ENCODE peak calls at places on chromosomes 3 and 15, in six cellular contexts. E is midbrain, Z is fibroblast of villous mesenchyme, S is pancreas, H is A549, J is iris pigment epithelial cell. Q is an unnamed sample.

GRCh38 chr3:148955544-148956346 is 35.6 kb upstream of the GYG1 start:
- DNase-seq in E (peak; percentile 65), Z (peak; percentile 89), S (no peak), H (peak; percentile 19), J (peak; percentile 93), Q (peak; percentile 61)

GRCh38 chr3:146818301-146818700 is 213.2 kb upstream of the PLSCR5 start:
- DNase-seq in E (no peak), Z (no peak), S (no peak), H (no peak), J (no peak), Q (no peak)

GRCh38 chr3:176521531-176522175 is 675.6 kb downstream of the TBL1XR1 start:
- DNase-seq in E (no peak), Z (no peak), S (no peak), H (no peak), J (peak; percentile 89), Q (no peak)

GRCh38 chr3:60301142-60301541 is 950.1 kb downstream of the FHIT start:
- DNase-seq in E (no peak), Z (peak; percentile 85), S (no peak), H (no peak), J (peak; percentile 88), Q (no peak)

GRCh38 chr15:28890711-28891495 is 5.1 kb downstream of the APBA2 start:
- DNase-seq in E (no peak), Z (peak; percentile 22), S (no peak), H (no peak), J (peak; percentile 65), Q (no peak)

GRCh38 chr3:8663177-8664061 is 18.8 kb upstream of the SSUH2 start:
- DNase-seq in E (peak; percentile 41), Z (peak; percentile 66), S (no peak), H (peak; percentile 82), J (peak; percentile 61), Q (peak; percentile 56)

GRCh38 chr15:80308002-80308401 is 56.0 kb upstream of the CTXND1 start:
- DNase-seq in E (no peak), Z (no peak), S (no peak), H (no peak), J (no peak), Q (no peak)

GRCh38 chr3:13866406-13866965 is 13.4 kb downstream of the WNT7A start:
- DNase-seq in E (no peak), Z (no peak), S (no peak), H (no peak), J (no peak), Q (no peak)

GRCh38 chr3:43155464-43156121 is 49.7 kb upstream of the POMGNT2 start:
- DNase-seq in E (peak; percentile 30), Z (peak; percentile 78), S (no peak), H (peak; percentile 50), J (peak; percentile 86), Q (peak; percentile 81)

GRCh38 chr3:165446555-165446954 is 250.4 kb upstream of the SLITRK3 start:
- DNase-seq in E (no peak), Z (no peak), S (no peak), H (no peak), J (no peak), Q (no peak)

GRCh38 chr3:171694888-171695287 is 115.4 kb downstream of the PLD1 start:
- DNase-seq in E (no peak), Z (no peak), S (no peak), H (no peak), J (no peak), Q (no peak)

GRCh38 chr3:126035362-126036050 is 48.4 kb downstream of the SLC41A3 start:
- DNase-seq in E (no peak), Z (no peak), S (no peak), H (no peak), J (no peak), Q (peak; percentile 31)

GRCh38 chr3:134251731-134252391 is 1.2 kb upstream of the RYK start:
- DNase-seq in E (no peak), Z (peak; percentile 44), S (peak; percentile 47), H (no peak), J (no peak), Q (no peak)

Q was measured in ureter.